ENCODE peak calls at places on chromosomes 2 and 18, in four cellular contexts. One of them, this sample, is unnamed.

GRCh38 chr18:8454136-8454535 is 155.1 kb upstream of the RAB12 start:
- DNase-seq in stomach: no peak
- DNase-seq in spleen: no peak
- DNase-seq in transverse colon: no peak
- DNase-seq in this sample: no peak

GRCh38 chr2:206642075-206643025 is at the start of gene FAM237A:
- DNase-seq in stomach: no peak
- DNase-seq in spleen: no peak
- DNase-seq in transverse colon: no peak
- DNase-seq in this sample: no peak

GRCh38 chr2:138373993-138374408 is 127.6 kb upstream of the SPOPL start:
- DNase-seq in stomach: no peak
- DNase-seq in spleen: no peak
- DNase-seq in transverse colon: no peak
- DNase-seq in this sample: no peak

GRCh38 chr2:155815851-155816250 is 516.7 kb downstream of the NR4A2 start:
- DNase-seq in stomach: no peak
- DNase-seq in spleen: no peak
- DNase-seq in transverse colon: no peak
- DNase-seq in this sample: no peak

GRCh38 chr2:5507374-5507773 is 184.8 kb upstream of the SOX11 start:
- DNase-seq in stomach: no peak
- DNase-seq in spleen: no peak
- DNase-seq in transverse colon: no peak
- DNase-seq in this sample: no peak

GRCh38 chr2:137449454-137449853 is 514.8 kb upstream of the HNMT start:
- DNase-seq in stomach: no peak
- DNase-seq in spleen: no peak
- DNase-seq in transverse colon: no peak
- DNase-seq in this sample: no peak

GRCh38 chr18:3610818-3611217 is 160.8 kb downstream of the TGIF1 start:
- DNase-seq in stomach: no peak
- DNase-seq in spleen: peak
- DNase-seq in transverse colon: no peak
- DNase-seq in this sample: no peak

GRCh38 chr2:22981785-22982184 is 403.2 kb upstream of the KLHL29 start:
- DNase-seq in stomach: no peak
- DNase-seq in spleen: no peak
- DNase-seq in transverse colon: no peak
- DNase-seq in this sample: no peak

GRCh38 chr2:99404800-99405669 is 67.8 kb downstream of the EIF5B start:
- DNase-seq in stomach: no peak
- DNase-seq in spleen: no peak
- DNase-seq in transverse colon: no peak
- DNase-seq in this sample: no peak
- TF ChIP-seq POLR2A in stomach: no peak
- TF ChIP-seq POLR2A in spleen: no peak
- TF ChIP-seq POLR2A in transverse colon: no peak
- TF ChIP-seq POLR2A in this sample: no peak

GRCh38 chr2:106138904-106139574 is 55.1 kb downstream of the UXS1 start:
- DNase-seq in stomach: no peak
- DNase-seq in spleen: no peak
- DNase-seq in transverse colon: no peak
- DNase-seq in this sample: no peak

GRCh38 chr2:106137944-106138903 is 55.9 kb downstream of the UXS1 start:
- DNase-seq in stomach: no peak
- DNase-seq in spleen: no peak
- DNase-seq in transverse colon: no peak
- DNase-seq in this sample: no peak

GRCh38 chr2:106140091-106140490 is 54.0 kb downstream of the UXS1 start:
- DNase-seq in stomach: no peak
- DNase-seq in spleen: no peak
- DNase-seq in transverse colon: no peak
- DNase-seq in this sample: no peak

GRCh38 chr2:106140913-106141312 is 53.2 kb downstream of the UXS1 start:
- DNase-seq in stomach: no peak
- DNase-seq in spleen: no peak
- DNase-seq in transverse colon: no peak
- DNase-seq in this sample: no peak

GRCh38 chr2:106139575-106139935 is 54.5 kb downstream of the UXS1 start:
- DNase-seq in stomach: no peak
- DNase-seq in spleen: no peak
- DNase-seq in transverse colon: no peak
- DNase-seq in this sample: no peak
- TF ChIP-seq POLR2A in stomach: no peak
- TF ChIP-seq POLR2A in spleen: no peak
- TF ChIP-seq POLR2A in transverse colon: no peak
- TF ChIP-seq POLR2A in this sample: no peak

GRCh38 chr2:34524115-34524514 is 925.0 kb upstream of the FAM98A start:
- DNase-seq in stomach: no peak
- DNase-seq in spleen: no peak
- DNase-seq in transverse colon: no peak
- DNase-seq in this sample: no peak
- TF ChIP-seq POLR2A in stomach: no peak
- TF ChIP-seq POLR2A in spleen: no peak
- TF ChIP-seq POLR2A in transverse colon: no peak
- TF ChIP-seq POLR2A in this sample: no peak

DNA sequence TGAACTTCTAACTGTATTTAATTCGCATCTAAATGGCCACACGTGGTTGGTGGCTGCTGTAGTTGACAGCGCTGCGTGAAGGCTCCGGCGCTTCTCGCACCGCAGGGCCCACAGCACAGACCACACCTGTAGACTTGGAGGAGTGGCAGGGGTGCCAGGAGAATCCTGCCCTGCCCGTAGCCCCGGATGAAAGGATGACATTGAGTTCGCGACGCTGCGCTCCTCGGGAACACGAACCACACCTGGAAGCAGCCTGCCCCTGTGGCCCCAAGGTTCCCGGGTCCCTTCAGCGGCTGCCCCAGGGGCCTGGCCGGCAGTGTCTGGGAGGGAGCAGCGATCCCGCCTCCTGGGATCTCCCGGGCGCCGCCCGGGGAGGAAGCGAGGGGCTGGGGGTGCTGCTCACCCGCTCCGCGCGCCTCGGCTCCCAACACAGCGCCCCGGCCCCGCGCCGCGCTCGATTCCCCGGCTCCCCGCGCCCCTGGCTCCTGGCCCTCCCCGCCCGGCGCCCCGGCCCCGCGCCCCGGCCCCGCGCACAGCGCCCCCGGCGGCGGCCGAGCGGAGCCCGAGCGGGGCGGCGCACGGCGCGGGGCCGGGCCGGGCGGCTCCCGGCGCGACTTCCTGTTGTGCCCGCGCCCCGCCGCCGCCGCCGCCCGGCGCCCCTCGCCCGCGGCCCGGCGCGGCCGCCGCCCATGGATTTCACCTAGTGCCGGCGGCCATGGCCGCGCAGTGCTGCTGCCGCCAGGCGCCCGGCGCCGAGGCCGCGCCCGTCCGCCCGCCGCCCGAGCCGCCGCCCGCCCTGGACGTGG is at the start of gene RNPEPL1:
- DNase-seq in stomach: peak
- DNase-seq in spleen: peak
- DNase-seq in transverse colon: peak
- DNase-seq in this sample: peak
- TF ChIP-seq POLR2A in stomach: no peak
- TF ChIP-seq POLR2A in spleen: no peak
- TF ChIP-seq POLR2A in transverse colon: peak
- TF ChIP-seq POLR2A in this sample: no peak

DNA sequence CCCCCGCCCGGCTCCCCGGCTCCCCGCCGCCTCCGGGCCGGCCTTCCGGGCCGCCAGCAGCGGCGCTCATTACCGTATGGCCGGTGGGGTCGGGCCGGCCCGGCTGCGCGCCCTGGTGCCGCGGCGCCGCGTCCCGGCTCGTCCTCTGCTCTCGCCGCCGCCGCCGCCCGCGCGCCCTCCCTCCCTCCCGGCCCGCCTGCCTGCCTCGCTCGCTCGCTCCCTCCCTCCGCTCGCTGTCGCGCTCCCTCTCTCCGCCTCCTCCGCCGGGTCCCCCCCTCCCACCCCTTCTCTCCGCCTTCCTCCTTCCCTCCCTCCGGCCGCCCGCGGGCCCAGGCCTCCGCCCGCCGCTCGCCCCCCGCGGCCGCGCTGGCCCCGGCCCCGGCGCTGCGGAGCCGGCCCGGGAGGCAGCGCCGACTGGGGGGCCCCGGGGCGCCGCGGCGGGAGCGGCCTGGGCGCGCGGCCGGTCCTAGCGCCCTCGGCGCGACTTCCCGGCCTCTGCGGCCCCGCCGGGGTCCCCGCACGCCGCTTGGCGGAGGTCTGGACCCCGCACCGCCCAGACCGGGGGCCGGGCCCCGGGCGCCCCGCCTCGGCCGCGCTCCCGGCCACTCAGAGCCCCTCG is at the start of gene DNMT3A:
- DNase-seq in stomach: peak
- DNase-seq in spleen: peak
- DNase-seq in transverse colon: peak
- DNase-seq in this sample: peak
- TF ChIP-seq POLR2A in stomach: no peak
- TF ChIP-seq POLR2A in spleen: no peak
- TF ChIP-seq POLR2A in transverse colon: no peak
- TF ChIP-seq POLR2A in this sample: no peak

DNA sequence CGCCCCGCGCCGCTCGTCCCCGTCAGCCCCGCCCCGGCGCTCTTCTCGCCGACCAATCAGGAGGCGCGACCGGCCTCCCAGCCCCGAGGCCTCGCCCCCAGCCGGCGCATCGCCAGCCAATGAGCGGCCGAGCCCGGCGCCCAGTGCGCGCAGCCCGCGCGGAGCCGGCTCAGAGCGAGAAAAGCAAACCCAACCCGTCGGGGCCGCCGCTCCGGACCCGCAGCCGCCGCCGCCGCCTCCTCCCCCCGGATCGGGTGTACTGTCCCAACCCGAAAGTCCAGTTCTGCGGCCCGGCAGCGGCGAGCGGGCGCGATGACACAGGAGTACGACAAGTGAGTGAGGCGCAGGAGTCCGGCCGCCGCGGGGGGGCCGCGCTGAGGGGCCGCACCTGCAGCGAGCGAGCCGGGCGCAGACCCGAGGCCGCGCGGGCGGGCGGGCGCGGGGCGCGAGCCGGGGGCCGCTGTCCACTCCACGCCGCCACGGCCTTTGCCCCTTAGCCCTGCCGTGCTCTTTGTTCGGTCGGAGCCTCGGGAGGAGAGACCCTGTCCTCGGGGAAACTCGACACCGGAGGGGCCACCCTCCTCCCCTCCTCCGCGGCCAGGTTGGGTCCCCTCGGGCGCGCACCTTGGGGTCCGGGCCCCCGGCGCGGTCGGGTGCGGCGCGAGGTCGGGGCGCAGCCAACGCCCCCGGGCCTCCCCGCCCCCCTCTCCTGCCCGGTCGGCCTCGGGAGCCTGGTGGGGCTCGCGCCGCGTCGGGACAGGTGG is at the start of gene GRHL1:
- DNase-seq in stomach: peak
- DNase-seq in spleen: peak
- DNase-seq in transverse colon: peak
- DNase-seq in this sample: peak
- TF ChIP-seq POLR2A in stomach: no peak
- TF ChIP-seq POLR2A in spleen: no peak
- TF ChIP-seq POLR2A in transverse colon: no peak
- TF ChIP-seq POLR2A in this sample: no peak

DNA sequence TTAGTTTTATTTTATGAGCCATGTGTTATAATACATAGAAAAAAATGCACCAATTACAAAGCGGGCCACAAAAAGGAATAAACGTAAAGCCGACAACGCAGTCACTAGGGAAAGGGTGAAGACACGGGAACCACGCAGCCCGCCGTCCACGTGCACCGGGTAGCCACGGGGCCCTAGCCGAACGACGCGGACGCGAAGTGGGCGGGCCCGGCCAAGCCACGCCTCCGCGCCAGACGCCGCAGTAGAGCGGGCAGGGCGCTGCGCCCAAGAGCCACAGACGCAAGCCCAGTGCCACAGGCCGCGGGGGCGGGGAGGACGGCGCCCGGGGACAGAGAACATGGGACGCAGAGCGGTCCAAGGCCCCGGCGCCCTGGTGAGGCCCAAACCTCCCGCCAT is at the start of gene DUSP28:
- DNase-seq in stomach: peak
- DNase-seq in spleen: peak
- DNase-seq in transverse colon: peak
- DNase-seq in this sample: peak
- TF ChIP-seq POLR2A in stomach: no peak
- TF ChIP-seq POLR2A in spleen: peak
- TF ChIP-seq POLR2A in transverse colon: peak
- TF ChIP-seq POLR2A in this sample: peak

DNA sequence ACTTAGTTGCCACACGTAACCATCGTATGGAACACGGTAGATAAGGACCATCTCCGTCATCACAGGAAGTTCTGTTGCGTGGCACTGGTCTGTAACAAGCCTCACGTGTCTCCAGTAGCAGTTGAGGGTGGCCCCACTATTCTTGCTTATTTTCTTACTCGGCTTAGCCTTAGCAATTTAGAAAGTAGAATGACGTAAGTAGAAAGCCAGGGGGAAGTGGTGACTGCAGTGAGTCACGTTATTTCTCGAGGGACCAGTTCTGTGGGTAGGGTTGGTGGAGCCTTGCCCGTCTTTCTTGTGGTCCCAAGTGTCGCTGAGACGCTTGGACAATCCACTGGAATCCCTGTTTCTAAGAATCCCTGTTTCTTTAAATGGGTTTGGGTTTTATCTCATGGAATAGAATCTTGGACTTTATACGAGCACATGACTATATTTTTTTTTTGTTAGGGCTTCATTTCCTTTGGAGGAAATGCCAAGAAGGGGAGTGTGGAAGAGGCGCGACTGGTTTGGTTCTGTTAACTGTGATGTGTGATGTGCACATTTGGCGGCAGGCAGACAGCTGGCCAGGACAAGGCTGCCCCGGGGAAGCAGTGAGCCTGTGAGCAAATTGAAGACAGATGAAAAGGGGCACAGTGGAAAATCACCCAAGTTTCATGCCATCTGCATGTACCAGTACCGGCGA is 96.2 kb downstream of the CABLES1 start:
- DNase-seq in stomach: peak
- DNase-seq in spleen: no peak
- DNase-seq in transverse colon: peak
- DNase-seq in this sample: peak
- TF ChIP-seq POLR2A in stomach: no peak
- TF ChIP-seq POLR2A in spleen: no peak
- TF ChIP-seq POLR2A in transverse colon: no peak
- TF ChIP-seq POLR2A in this sample: no peak

GRCh38 chr18:75211721-75212625 is 1.4 kb downstream of the TSHZ1 start:
- DNase-seq in stomach: no peak
- DNase-seq in spleen: peak
- DNase-seq in transverse colon: peak
- DNase-seq in this sample: peak
- TF ChIP-seq POLR2A in stomach: no peak
- TF ChIP-seq POLR2A in spleen: no peak
- TF ChIP-seq POLR2A in transverse colon: peak
- TF ChIP-seq POLR2A in this sample: no peak